ENCODE peak calls at places on chromosomes 11 and 22, in six cellular contexts. One of them, this sample, is unnamed.

GRCh38 chr11:94776351-94777321 is 8.5 kb downstream of the AMOTL1 start:
- DNase-seq in sigmoid colon: peak; percentile 71
- DNase-seq in retinal pigment epithelial cell: no peak
- DNase-seq in foreskin fibroblast: no peak
- DNase-seq in lower leg skin: peak; percentile 88
- DNase-seq in SK-N-SH: no peak
- DNase-seq in this sample: peak; percentile 87

GRCh38 chr22:50059185-50059880 is 1.2 kb upstream of the TTLL8 start:
- DNase-seq in sigmoid colon: no peak
- DNase-seq in retinal pigment epithelial cell: no peak
- DNase-seq in foreskin fibroblast: peak; percentile 20
- DNase-seq in lower leg skin: no peak
- DNase-seq in SK-N-SH: peak; percentile 86
- DNase-seq in this sample: peak; percentile 19

GRCh38 chr11:126702987-126703386 is 297.6 kb downstream of the KIRREL3 start:
- DNase-seq in sigmoid colon: no peak
- DNase-seq in retinal pigment epithelial cell: no peak
- DNase-seq in foreskin fibroblast: no peak
- DNase-seq in lower leg skin: no peak
- DNase-seq in SK-N-SH: peak; percentile 65
- DNase-seq in this sample: no peak

GRCh38 chr22:20095521-20095920 is 15.5 kb downstream of the DGCR8 start:
- DNase-seq in sigmoid colon: no peak
- DNase-seq in retinal pigment epithelial cell: no peak
- DNase-seq in foreskin fibroblast: no peak
- DNase-seq in lower leg skin: no peak
- DNase-seq in SK-N-SH: no peak
- DNase-seq in this sample: no peak

GRCh38 chr11:64607381-64608259 is 16.6 kb downstream of the SLC22A12 start:
- DNase-seq in sigmoid colon: no peak
- DNase-seq in retinal pigment epithelial cell: no peak
- DNase-seq in foreskin fibroblast: peak; percentile 18
- DNase-seq in lower leg skin: no peak
- DNase-seq in SK-N-SH: no peak
- DNase-seq in this sample: peak; percentile 25

GRCh38 chr11:72038491-72038890 is 39.8 kb downstream of the IL18BP start:
- DNase-seq in sigmoid colon: peak; percentile 94
- DNase-seq in retinal pigment epithelial cell: peak; percentile 13
- DNase-seq in foreskin fibroblast: peak; percentile 83
- DNase-seq in lower leg skin: peak; percentile 93
- DNase-seq in SK-N-SH: peak; percentile 52
- DNase-seq in this sample: peak; percentile 81

GRCh38 chr11:76798202-76798581 is 15.0 kb downstream of the TSKU start:
- DNase-seq in sigmoid colon: peak; percentile 61
- DNase-seq in retinal pigment epithelial cell: no peak
- DNase-seq in foreskin fibroblast: no peak
- DNase-seq in lower leg skin: no peak
- DNase-seq in SK-N-SH: no peak
- DNase-seq in this sample: no peak

GRCh38 chr11:13928566-13929251 is 33.8 kb upstream of the SPON1 start:
- DNase-seq in sigmoid colon: no peak
- DNase-seq in retinal pigment epithelial cell: peak; percentile 67
- DNase-seq in foreskin fibroblast: peak; percentile 72
- DNase-seq in lower leg skin: no peak
- DNase-seq in SK-N-SH: no peak
- DNase-seq in this sample: peak; percentile 85

GRCh38 chr22:45262931-45263789 is 21.6 kb upstream of the UPK3A start:
- DNase-seq in sigmoid colon: no peak
- DNase-seq in retinal pigment epithelial cell: no peak
- DNase-seq in foreskin fibroblast: no peak
- DNase-seq in lower leg skin: no peak
- DNase-seq in SK-N-SH: no peak
- DNase-seq in this sample: peak; percentile 30

GRCh38 chr22:46748206-46748947 is 10.3 kb upstream of the CERK start:
- DNase-seq in sigmoid colon: no peak
- DNase-seq in retinal pigment epithelial cell: no peak
- DNase-seq in foreskin fibroblast: no peak
- DNase-seq in lower leg skin: no peak
- DNase-seq in SK-N-SH: no peak
- DNase-seq in this sample: no peak
- H3K4me3 ChIP-seq in sigmoid colon: no peak overlapping the region
- H3K4me3 ChIP-seq in retinal pigment epithelial cell: no peak overlapping the region
- H3K4me3 ChIP-seq in foreskin fibroblast: no peak overlapping the region
- H3K4me3 ChIP-seq in lower leg skin: no peak overlapping the region
- H3K4me3 ChIP-seq in SK-N-SH: no peak overlapping the region
- H3K4me3 ChIP-seq in this sample: no peak overlapping the region

DNA sequence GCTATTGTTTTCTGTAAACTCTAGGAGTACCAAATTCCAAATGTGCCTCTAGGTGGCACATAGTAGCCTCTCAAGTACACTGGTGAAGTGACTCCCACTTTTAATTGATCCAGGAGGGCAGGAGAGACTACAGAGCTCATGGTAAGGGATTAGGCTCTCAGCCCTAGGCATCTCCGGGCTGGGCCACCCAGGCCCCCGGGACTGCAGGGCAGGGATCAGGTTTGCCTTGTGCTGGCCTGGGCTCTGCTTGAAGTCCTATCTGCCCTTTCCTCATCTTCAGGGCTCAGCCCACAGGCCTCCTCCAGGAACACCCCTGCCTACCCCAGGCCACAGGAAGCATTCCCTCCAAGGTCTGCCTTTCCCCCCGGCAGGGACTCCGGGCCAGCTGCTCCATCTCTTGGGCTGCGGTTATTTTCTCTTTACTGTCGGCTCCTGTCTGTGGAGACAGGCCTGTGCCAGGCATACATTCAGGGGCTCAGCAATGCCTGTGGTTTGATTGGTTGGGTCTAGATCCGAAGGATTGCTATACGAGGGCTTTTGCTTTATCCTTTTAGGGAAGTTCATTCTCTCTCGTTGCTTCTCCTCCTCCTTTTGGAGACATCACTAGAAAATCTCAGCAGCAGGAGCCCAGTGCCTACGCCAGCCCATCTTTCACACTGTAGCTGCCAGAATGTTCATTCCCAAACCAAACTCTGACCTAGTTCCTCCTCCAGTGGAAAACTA is 32.8 kb downstream of the PARVA start:
- DNase-seq in sigmoid colon: peak; percentile 92
- DNase-seq in retinal pigment epithelial cell: no peak
- DNase-seq in foreskin fibroblast: peak; percentile 45
- DNase-seq in lower leg skin: peak; percentile 86
- DNase-seq in SK-N-SH: peak; percentile 30
- DNase-seq in this sample: peak; percentile 63
- TF ChIP-seq CTCF in sigmoid colon: no peak
- TF ChIP-seq CTCF in retinal pigment epithelial cell: peak; percentile 45
- TF ChIP-seq CTCF in foreskin fibroblast: peak; percentile 18
- TF ChIP-seq CTCF in lower leg skin: no peak
- TF ChIP-seq CTCF in SK-N-SH: peak; percentile 45
- TF ChIP-seq CTCF in this sample: peak; percentile 42

GRCh38 chr11:33377852-33378385 is 120.7 kb downstream of the HIPK3 start:
- DNase-seq in sigmoid colon: no peak
- DNase-seq in retinal pigment epithelial cell: no peak
- DNase-seq in foreskin fibroblast: no peak
- DNase-seq in lower leg skin: no peak
- DNase-seq in SK-N-SH: no peak
- DNase-seq in this sample: peak; percentile 49
- H3K4me3 ChIP-seq in sigmoid colon: no peak overlapping the region
- H3K4me3 ChIP-seq in retinal pigment epithelial cell: no peak overlapping the region
- H3K4me3 ChIP-seq in foreskin fibroblast: peak overlapping the region; percentile 55
- H3K4me3 ChIP-seq in lower leg skin: no peak overlapping the region
- H3K4me3 ChIP-seq in SK-N-SH: peak overlapping the region; percentile 76
- H3K4me3 ChIP-seq in this sample: peak overlapping the region; percentile 44

GRCh38 chr22:29724843-29725242 is 5.0 kb downstream of the CABP7 start:
- DNase-seq in sigmoid colon: no peak
- DNase-seq in retinal pigment epithelial cell: no peak
- DNase-seq in foreskin fibroblast: no peak
- DNase-seq in lower leg skin: no peak
- DNase-seq in SK-N-SH: peak; percentile 41
- DNase-seq in this sample: no peak

GRCh38 chr22:29723766-29724165 is 4.0 kb downstream of the CABP7 start:
- DNase-seq in sigmoid colon: no peak
- DNase-seq in retinal pigment epithelial cell: no peak
- DNase-seq in foreskin fibroblast: no peak
- DNase-seq in lower leg skin: no peak
- DNase-seq in SK-N-SH: peak; percentile 31
- DNase-seq in this sample: no peak

GRCh38 chr22:29720824-29721323 is 1.1 kb downstream of the CABP7 start:
- DNase-seq in sigmoid colon: no peak
- DNase-seq in retinal pigment epithelial cell: no peak
- DNase-seq in foreskin fibroblast: no peak
- DNase-seq in lower leg skin: no peak
- DNase-seq in SK-N-SH: peak; percentile 71
- DNase-seq in this sample: no peak

GRCh38 chr22:29722151-29722550 is 2.3 kb downstream of the CABP7 start:
- DNase-seq in sigmoid colon: no peak
- DNase-seq in retinal pigment epithelial cell: no peak
- DNase-seq in foreskin fibroblast: no peak
- DNase-seq in lower leg skin: no peak
- DNase-seq in SK-N-SH: peak; percentile 52
- DNase-seq in this sample: no peak

DNA sequence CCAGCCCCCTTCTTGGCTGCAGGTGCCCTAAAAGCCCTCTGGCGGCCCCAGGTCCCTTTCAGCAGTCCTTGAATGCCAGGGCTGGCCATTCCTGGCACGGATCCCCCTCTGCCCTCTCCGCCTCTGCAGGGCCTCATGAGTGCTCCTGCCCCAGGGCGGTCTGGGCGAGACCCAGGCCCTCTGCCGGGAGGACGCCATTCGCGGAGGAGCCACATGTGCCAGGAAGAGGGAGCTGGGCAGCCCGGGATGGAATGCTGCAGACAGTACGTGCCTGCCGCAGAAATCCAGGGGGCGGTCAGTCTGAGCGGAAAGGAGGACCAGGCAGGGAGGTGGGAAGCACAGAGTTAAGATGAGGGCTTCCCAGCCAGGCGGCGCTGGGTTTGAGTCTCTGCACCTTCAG is 2.8 kb downstream of the CABP7 start:
- DNase-seq in sigmoid colon: no peak
- DNase-seq in retinal pigment epithelial cell: no peak
- DNase-seq in foreskin fibroblast: no peak
- DNase-seq in lower leg skin: no peak
- DNase-seq in SK-N-SH: peak; percentile 72
- DNase-seq in this sample: no peak
- TF ChIP-seq CTCF in sigmoid colon: no peak
- TF ChIP-seq CTCF in retinal pigment epithelial cell: no peak
- TF ChIP-seq CTCF in foreskin fibroblast: no peak
- TF ChIP-seq CTCF in lower leg skin: no peak
- TF ChIP-seq CTCF in SK-N-SH: no peak
- TF ChIP-seq CTCF in this sample: no peak

GRCh38 chr11:74006743-74007304 is 2.1 kb downstream of the UCP3 start:
- DNase-seq in sigmoid colon: peak; percentile 29
- DNase-seq in retinal pigment epithelial cell: no peak
- DNase-seq in foreskin fibroblast: no peak
- DNase-seq in lower leg skin: peak; percentile 53
- DNase-seq in SK-N-SH: no peak
- DNase-seq in this sample: no peak
- H3K4me3 ChIP-seq in sigmoid colon: no peak overlapping the region
- H3K4me3 ChIP-seq in retinal pigment epithelial cell: no peak overlapping the region
- H3K4me3 ChIP-seq in foreskin fibroblast: no peak overlapping the region
- H3K4me3 ChIP-seq in lower leg skin: no peak overlapping the region
- H3K4me3 ChIP-seq in SK-N-SH: no peak overlapping the region
- H3K4me3 ChIP-seq in this sample: no peak overlapping the region

GRCh38 chr11:119056397-119056999 is 507 bp downstream of the HYOU1 start:
- DNase-seq in sigmoid colon: peak; percentile 77
- DNase-seq in retinal pigment epithelial cell: no peak
- DNase-seq in foreskin fibroblast: no peak
- DNase-seq in lower leg skin: peak; percentile 90
- DNase-seq in SK-N-SH: peak; percentile 78
- DNase-seq in this sample: no peak

GRCh38 chr11:119061256-119061655 is 4.3 kb upstream of the HYOU1 start:
- DNase-seq in sigmoid colon: no peak
- DNase-seq in retinal pigment epithelial cell: no peak
- DNase-seq in foreskin fibroblast: no peak
- DNase-seq in lower leg skin: no peak
- DNase-seq in SK-N-SH: no peak
- DNase-seq in this sample: no peak

GRCh38 chr11:119054418-119054817 is 2.6 kb downstream of the HYOU1 start:
- DNase-seq in sigmoid colon: no peak
- DNase-seq in retinal pigment epithelial cell: no peak
- DNase-seq in foreskin fibroblast: no peak
- DNase-seq in lower leg skin: no peak
- DNase-seq in SK-N-SH: no peak
- DNase-seq in this sample: no peak

GRCh38 chr11:119055901-119056300 is 1.1 kb downstream of the HYOU1 start:
- DNase-seq in sigmoid colon: no peak
- DNase-seq in retinal pigment epithelial cell: no peak
- DNase-seq in foreskin fibroblast: no peak
- DNase-seq in lower leg skin: no peak
- DNase-seq in SK-N-SH: peak; percentile 64
- DNase-seq in this sample: peak; percentile 51

GRCh38 chr11:119057000-119057769 is at the start of gene HYOU1:
- DNase-seq in sigmoid colon: peak; percentile 99
- DNase-seq in retinal pigment epithelial cell: peak; percentile 87
- DNase-seq in foreskin fibroblast: peak; percentile 96
- DNase-seq in lower leg skin: peak; percentile 99
- DNase-seq in SK-N-SH: peak; percentile 99
- DNase-seq in this sample: peak; percentile 91
- TF ChIP-seq CTCF in sigmoid colon: peak; percentile 24
- TF ChIP-seq CTCF in retinal pigment epithelial cell: peak; percentile 32
- TF ChIP-seq CTCF in foreskin fibroblast: peak; percentile 35
- TF ChIP-seq CTCF in lower leg skin: no peak
- TF ChIP-seq CTCF in SK-N-SH: peak; percentile 27
- TF ChIP-seq CTCF in this sample: peak; percentile 12